ENCODE peak calls at places on chromosomes 13 and 19, in eight cellular contexts. H, F, Q, K, L, R, D and N are unnamed samples.

GRCh38 chr13:43132228-43132627 is 108.8 kb downstream of the DNAJC15 start:
- DNase-seq in H (peak; percentile 67), F (peak; percentile 16), Q (no peak), K (no peak), L (peak; percentile 50), R (no peak), D (peak; percentile 54), N (no peak)

GRCh38 chr13:101454767-101455166 is 2.3 kb downstream of the ITGBL1 start:
- DNase-seq in H (no peak), F (no peak), Q (no peak), K (peak; percentile 33), L (peak; percentile 39), R (no peak), D (peak; percentile 85), N (no peak)

GRCh38 chr19:28468701-28469459 is 744.1 kb downstream of the UQCRFS1 start:
- DNase-seq in H (no peak), F (peak; percentile 21), Q (peak; percentile 72), K (no peak), L (peak; percentile 25), R (no peak), D (peak; percentile 77), N (no peak)

GRCh38 chr13:82370306-82370705 is 1512.0 kb downstream of the SLITRK1 start:
- DNase-seq in H (no peak), F (peak; percentile 31), Q (no peak), K (peak; percentile 35), L (peak; percentile 3), R (no peak), D (peak; percentile 44), N (no peak)

GRCh38 chr19:2554856-2555255 is 78.9 kb downstream of the GADD45B start:
- DNase-seq in H (no peak), F (no peak), Q (peak; percentile 37), K (peak; percentile 39), L (peak; percentile 38), R (no peak), D (peak; percentile 49), N (peak; percentile 39)

GRCh38 chr13:43432948-43433347 is 353.8 kb downstream of the ENOX1 start:
- DNase-seq in H (no peak), F (no peak), Q (no peak), K (no peak), L (no peak), R (no peak), D (no peak), N (no peak)

GRCh38 chr19:38506723-38507550 is 73.4 kb downstream of the RYR1 start:
- DNase-seq in H (peak; percentile 64), F (no peak), Q (peak; percentile 89), K (peak; percentile 6), L (peak; percentile 71), R (peak; percentile 3), D (peak; percentile 17), N (no peak)

GRCh38 chr13:111908981-111909380 is 158.0 kb upstream of the SOX1 start:
- DNase-seq in H (no peak), F (no peak), Q (no peak), K (no peak), L (no peak), R (no peak), D (no peak), N (no peak)

GRCh38 chr19:28519950-28520861 is 692.7 kb downstream of the UQCRFS1 start:
- DNase-seq in H (no peak), F (no peak), Q (no peak), K (no peak), L (no peak), R (no peak), D (peak; percentile 72), N (no peak)

GRCh38 chr19:41933131-41933458 is 4.8 kb upstream of the ERFL start:
- DNase-seq in H (no peak), F (no peak), Q (no peak), K (no peak), L (no peak), R (no peak), D (no peak), N (no peak)

GRCh38 chr13:113116871-113117271 is 5.7 kb upstream of the F10 start:
- DNase-seq in H (no peak), F (no peak), Q (peak; percentile 35), K (no peak), L (no peak), R (no peak), D (no peak), N (no peak)

GRCh38 chr19:55590621-55591020 is 8.7 kb downstream of the FIZ1 start:
- DNase-seq in H (no peak), F (no peak), Q (no peak), K (no peak), L (no peak), R (no peak), D (no peak), N (no peak)

GRCh38 chr19:44680536-44680935 is 9.3 kb downstream of the CEACAM19 start:
- DNase-seq in H (no peak), F (no peak), Q (no peak), K (no peak), L (no peak), R (no peak), D (no peak), N (no peak)

GRCh38 chr19:21115430-21115829 is 26.4 kb upstream of the ZNF431 start:
- DNase-seq in H (no peak), F (no peak), Q (no peak), K (no peak), L (no peak), R (no peak), D (no peak), N (no peak)

GRCh38 chr13:105334211-105334610 is 1201.3 kb downstream of the EFNB2 start:
- DNase-seq in H (no peak), F (peak; percentile 39), Q (no peak), K (peak; percentile 13), L (peak; percentile 57), R (no peak), D (peak; percentile 88), N (no peak)

GRCh38 chr13:109989155-109989554 is 202.8 kb upstream of the IRS2 start:
- DNase-seq in H (no peak), F (no peak), Q (no peak), K (peak; percentile 41), L (peak; percentile 27), R (no peak), D (peak; percentile 69), N (no peak)
- TF ChIP-seq CTCF in H (no peak), F (no peak), Q (no peak), K (no peak), L (no peak), R (no peak), D (no peak), N (no peak)

GRCh38 chr19:13530720-13531119 is 24.4 kb upstream of the CACNA1A start:
- DNase-seq in H (no peak), F (no peak), Q (no peak), K (no peak), L (no peak), R (no peak), D (no peak), N (no peak)
- TF ChIP-seq CTCF in H (no peak), F (no peak), Q (no peak), K (no peak), L (no peak), R (no peak), D (no peak), N (no peak)

DNA sequence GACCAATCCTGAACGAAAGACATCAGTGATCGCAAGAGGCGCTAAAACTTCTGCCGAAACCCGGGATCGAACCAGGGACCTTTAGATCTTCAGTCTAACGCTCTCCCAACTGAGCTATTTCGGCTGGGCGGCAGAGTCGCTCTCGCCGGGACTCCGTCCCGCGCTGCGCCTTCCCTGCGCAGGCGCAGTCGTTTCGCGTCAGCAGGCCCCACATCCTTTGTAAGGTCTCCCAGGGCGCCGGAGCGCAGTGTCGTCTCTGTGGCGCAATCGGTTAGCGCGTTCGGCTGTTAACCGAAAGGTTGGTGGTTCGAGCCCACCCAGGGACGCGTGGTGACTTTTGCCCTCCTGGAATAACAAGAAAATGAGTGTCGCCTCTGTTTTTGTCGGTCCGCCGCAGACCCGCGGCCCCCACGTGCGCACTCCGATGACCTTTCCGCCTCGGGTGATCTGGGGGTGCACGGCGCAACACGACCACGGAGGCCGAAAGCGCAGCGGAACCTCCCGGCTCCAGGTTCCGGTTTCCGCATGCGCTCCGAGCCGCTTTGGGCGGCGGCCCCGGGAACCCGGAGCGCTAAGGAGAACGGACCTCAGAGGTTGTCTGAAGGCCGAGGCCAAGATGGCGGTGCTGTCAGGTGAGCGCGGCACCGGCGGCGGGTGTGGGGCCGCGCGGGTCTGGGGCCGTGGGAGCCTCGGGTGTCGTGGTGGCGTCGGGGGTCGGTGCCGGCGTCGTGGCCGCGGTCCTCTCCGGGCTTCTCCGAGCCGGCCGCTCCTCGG is at the start of gene NDUFS7:
- DNase-seq in H (peak; percentile 93), F (no peak), Q (peak; percentile 97), K (peak; percentile 89), L (peak; percentile 95), R (peak; percentile 89), D (peak; percentile 91), N (no peak)
- TF ChIP-seq CTCF in H (peak; percentile 17), F (peak; percentile 13), Q (peak; percentile 9), K (no peak), L (peak; percentile 7), R (peak; percentile 23), D (no peak), N (peak; percentile 65)

DNA sequence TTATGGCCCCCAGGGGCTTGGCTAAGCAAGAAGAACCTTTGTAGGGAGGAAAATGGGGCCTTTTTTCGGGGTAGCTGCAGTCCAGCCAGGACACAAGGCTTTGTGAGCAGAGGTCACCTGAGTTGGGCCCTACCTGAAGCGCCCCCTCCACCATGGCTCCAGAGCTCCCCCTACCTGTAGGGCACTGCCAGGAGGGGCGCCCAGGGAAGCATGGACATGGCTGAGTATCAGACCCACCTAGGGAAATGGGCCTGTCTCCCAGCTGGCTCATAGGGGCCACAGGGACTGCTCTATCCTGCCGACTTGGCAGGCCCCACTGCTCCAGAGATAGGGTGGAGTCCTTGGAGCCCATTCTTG is 9.0 kb upstream of the CEBPA start:
- DNase-seq in H (no peak), F (no peak), Q (no peak), K (no peak), L (no peak), R (no peak), D (no peak), N (no peak)
- TF ChIP-seq CTCF in H (peak; percentile 10), F (peak; percentile 2), Q (no peak), K (peak; percentile 45), L (no peak), R (no peak), D (no peak), N (peak; percentile 24)

GRCh38 chr19:46173886-46174475 is 25.9 kb downstream of the IGFL2 start:
- DNase-seq in H (no peak), F (no peak), Q (no peak), K (no peak), L (no peak), R (no peak), D (no peak), N (no peak)
- TF ChIP-seq CTCF in H (no peak), F (no peak), Q (no peak), K (no peak), L (no peak), R (no peak), D (no peak), N (no peak)

DNA sequence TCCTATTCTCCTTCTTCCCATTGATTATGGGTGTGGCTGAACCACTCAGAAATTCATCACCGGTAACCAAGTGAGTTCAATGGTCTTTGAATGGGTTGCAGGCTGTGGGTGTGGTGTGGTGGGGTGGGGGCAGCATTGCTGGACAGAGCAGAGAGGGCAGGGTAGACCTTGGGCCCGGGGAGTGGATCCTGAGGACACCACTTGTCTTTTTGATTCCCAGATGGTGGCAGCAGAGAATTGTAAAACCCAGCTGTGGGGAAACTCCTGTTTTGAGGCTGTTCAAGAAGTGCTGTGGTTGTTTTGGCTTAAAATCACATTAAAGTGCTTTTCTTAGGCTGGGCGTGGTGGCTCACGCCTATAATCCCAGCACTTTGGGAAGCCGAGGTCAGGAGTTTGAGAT is 45.8 kb upstream of the RGCC start:
- DNase-seq in H (no peak), F (no peak), Q (no peak), K (peak; percentile 52), L (peak; percentile 76), R (peak; percentile 44), D (peak; percentile 54), N (no peak)
- TF ChIP-seq CTCF in H (peak; percentile 44), F (peak; percentile 17), Q (peak; percentile 9), K (peak; percentile 63), L (peak; percentile 41), R (peak; percentile 52), D (peak; percentile 48), N (peak; percentile 78)